ENCODE peak calls at places on chromosomes 16 and 17, in eight cellular contexts. One of them, this sample, is unnamed.
A peak's percentile ranks its signal among the peaks of the same experiment; 100 is the strongest.

GRCh38 chr16:719815-720506 is 985 bp upstream of the ANTKMT start:
- DNase-seq in NCI-H1092 treated with DMSO at 0.1 percent for 48 hours: peak; percentile 63
- DNase-seq in thyroid gland: no peak
- DNase-seq in amniotic stem cell: no peak
- DNase-seq in upper lobe of right lung: no peak
- DNase-seq in HEK293T: no peak
- DNase-seq in kidney glomerular epithelial cell: no peak
- DNase-seq in tibial artery: no peak
- DNase-seq in this sample: no peak

GRCh38 chr16:69836252-69836651 is 74.1 kb downstream of the WWP2 start:
- DNase-seq in amniotic stem cell: no peak
- DNase-seq in kidney glomerular epithelial cell: no peak
- DNase-seq in upper lobe of right lung: no peak
- DNase-seq in HEK293T: no peak
- DNase-seq in tibial artery: no peak
- DNase-seq in thyroid gland: no peak
- DNase-seq in NCI-H1092 treated with DMSO at 0.1 percent for 48 hours: no peak
- DNase-seq in this sample: no peak

GRCh38 chr17:73575470-73576235 is 68.6 kb downstream of the SDK2 start:
- DNase-seq in tibial artery: no peak
- DNase-seq in NCI-H1092 treated with DMSO at 0.1 percent for 48 hours: no peak
- DNase-seq in HEK293T: no peak
- DNase-seq in upper lobe of right lung: no peak
- DNase-seq in thyroid gland: no peak
- DNase-seq in amniotic stem cell: no peak
- DNase-seq in kidney glomerular epithelial cell: no peak
- DNase-seq in this sample: no peak

GRCh38 chr17:39563476-39563875 is 44.2 kb downstream of the NEUROD2 start:
- DNase-seq in thyroid gland: peak; percentile 57
- DNase-seq in tibial artery: no peak
- DNase-seq in kidney glomerular epithelial cell: no peak
- DNase-seq in upper lobe of right lung: no peak
- DNase-seq in NCI-H1092 treated with DMSO at 0.1 percent for 48 hours: peak; percentile 40
- DNase-seq in HEK293T: no peak
- DNase-seq in amniotic stem cell: no peak
- DNase-seq in this sample: no peak

GRCh38 chr17:222172-222571 is 40.7 kb upstream of the DOC2B start:
- DNase-seq in tibial artery: no peak
- DNase-seq in thyroid gland: no peak
- DNase-seq in upper lobe of right lung: peak; percentile 41
- DNase-seq in amniotic stem cell: no peak
- DNase-seq in kidney glomerular epithelial cell: no peak
- DNase-seq in HEK293T: no peak
- DNase-seq in NCI-H1092 treated with DMSO at 0.1 percent for 48 hours: no peak
- DNase-seq in this sample: no peak

GRCh38 chr16:14341324-14342225 is 270.5 kb downstream of the MRTFB start:
- DNase-seq in kidney glomerular epithelial cell: no peak
- DNase-seq in HEK293T: no peak
- DNase-seq in upper lobe of right lung: no peak
- DNase-seq in NCI-H1092 treated with DMSO at 0.1 percent for 48 hours: no peak
- DNase-seq in tibial artery: no peak
- DNase-seq in thyroid gland: no peak
- DNase-seq in amniotic stem cell: no peak
- DNase-seq in this sample: no peak

GRCh38 chr17:18224428-18225120 is 861 bp upstream of the LLGL1 start:
- DNase-seq in amniotic stem cell: no peak
- DNase-seq in thyroid gland: peak; percentile 14
- DNase-seq in NCI-H1092 treated with DMSO at 0.1 percent for 48 hours: no peak
- DNase-seq in upper lobe of right lung: no peak
- DNase-seq in HEK293T: peak; percentile 16
- DNase-seq in tibial artery: peak; percentile 67
- DNase-seq in kidney glomerular epithelial cell: no peak
- DNase-seq in this sample: no peak

GRCh38 chr16:49700222-49700927 is 155.5 kb downstream of the ZNF423 start:
- DNase-seq in thyroid gland: peak; percentile 20
- DNase-seq in NCI-H1092 treated with DMSO at 0.1 percent for 48 hours: no peak
- DNase-seq in kidney glomerular epithelial cell: no peak
- DNase-seq in upper lobe of right lung: no peak
- DNase-seq in amniotic stem cell: no peak
- DNase-seq in tibial artery: peak; percentile 77
- DNase-seq in HEK293T: peak; percentile 19
- DNase-seq in this sample: no peak

GRCh38 chr17:73309727-73310555 is 1.9 kb downstream of the CDC42EP4 start:
- DNase-seq in kidney glomerular epithelial cell: no peak
- DNase-seq in amniotic stem cell: no peak
- DNase-seq in HEK293T: no peak
- DNase-seq in NCI-H1092 treated with DMSO at 0.1 percent for 48 hours: no peak
- DNase-seq in tibial artery: no peak
- DNase-seq in upper lobe of right lung: no peak
- DNase-seq in thyroid gland: peak; percentile 51
- DNase-seq in this sample: no peak

GRCh38 chr16:58409316-58409973 is 17.2 kb downstream of the GINS3 start:
- DNase-seq in amniotic stem cell: peak; percentile 25
- DNase-seq in kidney glomerular epithelial cell: peak; percentile 63
- DNase-seq in tibial artery: no peak
- DNase-seq in HEK293T: no peak
- DNase-seq in thyroid gland: peak; percentile 83
- DNase-seq in NCI-H1092 treated with DMSO at 0.1 percent for 48 hours: no peak
- DNase-seq in upper lobe of right lung: no peak
- DNase-seq in this sample: no peak

GRCh38 chr16:78697426-78697825 is 598.0 kb downstream of the WWOX start:
- DNase-seq in tibial artery: no peak
- DNase-seq in upper lobe of right lung: no peak
- DNase-seq in thyroid gland: no peak
- DNase-seq in NCI-H1092 treated with DMSO at 0.1 percent for 48 hours: no peak
- DNase-seq in HEK293T: no peak
- DNase-seq in amniotic stem cell: no peak
- DNase-seq in kidney glomerular epithelial cell: no peak
- DNase-seq in this sample: no peak

GRCh38 chr16:68074850-68075249 is 10.3 kb upstream of the NFATC3 start:
- DNase-seq in NCI-H1092 treated with DMSO at 0.1 percent for 48 hours: no peak
- DNase-seq in upper lobe of right lung: no peak
- DNase-seq in kidney glomerular epithelial cell: no peak
- DNase-seq in tibial artery: no peak
- DNase-seq in thyroid gland: no peak
- DNase-seq in amniotic stem cell: no peak
- DNase-seq in HEK293T: no peak
- DNase-seq in this sample: no peak

GRCh38 chr16:78005881-78006280 is 16.5 kb upstream of the CLEC3A start:
- DNase-seq in kidney glomerular epithelial cell: no peak
- DNase-seq in NCI-H1092 treated with DMSO at 0.1 percent for 48 hours: peak; percentile 4
- DNase-seq in upper lobe of right lung: no peak
- DNase-seq in amniotic stem cell: no peak
- DNase-seq in thyroid gland: no peak
- DNase-seq in HEK293T: peak; percentile 21
- DNase-seq in tibial artery: no peak
- DNase-seq in this sample: no peak

GRCh38 chr16:54402270-54402669 is 115.7 kb upstream of the IRX3 start:
- DNase-seq in upper lobe of right lung: no peak
- DNase-seq in thyroid gland: no peak
- DNase-seq in tibial artery: no peak
- DNase-seq in NCI-H1092 treated with DMSO at 0.1 percent for 48 hours: no peak
- DNase-seq in HEK293T: no peak
- DNase-seq in amniotic stem cell: no peak
- DNase-seq in kidney glomerular epithelial cell: no peak
- DNase-seq in this sample: peak; percentile 24

GRCh38 chr17:80192268-80192667 is 22.4 kb downstream of the CARD14 start:
- DNase-seq in kidney glomerular epithelial cell: no peak
- DNase-seq in amniotic stem cell: no peak
- DNase-seq in upper lobe of right lung: no peak
- DNase-seq in thyroid gland: no peak
- DNase-seq in HEK293T: no peak
- DNase-seq in tibial artery: no peak
- DNase-seq in NCI-H1092 treated with DMSO at 0.1 percent for 48 hours: no peak
- DNase-seq in this sample: no peak

This sample was measured in T1000.